ENCODE peak calls at places on chromosomes 4 and X, in nine cellular contexts. U is AG04449; N is CD4-positive, CD25-positive, alpha-beta regulatory T cell; X is aorta; C is IMR-90; Y is epithelial cell of esophagus; V is right lobe of liver; G is skeletal muscle cell; K is NB4. H is an unnamed sample.

GRCh38 chr4:163679189-163679588 is 184.7 kb downstream of the TMA16 start:
- DNase-seq in U (no peak), G (no peak), V (no peak), K (peak; percentile 11), X (no peak), C (peak; percentile 48), Y (peak; percentile 48), N (no peak), H (no peak)

GRCh38 chr4:66501986-66502385 is 831.7 kb upstream of the EPHA5 start:
- DNase-seq in X (no peak), C (no peak), K (no peak), V (no peak), U (no peak), N (no peak), Y (no peak), G (no peak), H (no peak)

GRCh38 chr4:110516106-110516922 is 40.4 kb downstream of the ENPEP start:
- DNase-seq in G (no peak), C (peak; percentile 51), U (no peak), N (peak; percentile 40), K (peak; percentile 61), X (peak; percentile 78), Y (peak; percentile 85), V (peak; percentile 73), H (no peak)

GRCh38 chr4:89099034-89099433 is 12.3 kb upstream of the TIGD2 start:
- DNase-seq in G (peak; percentile 28), N (no peak), U (no peak), K (no peak), Y (peak; percentile 69), V (no peak), X (no peak), C (no peak), H (no peak)

GRCh38 chr4:37188100-37188499 is 56.4 kb upstream of the NWD2 start:
- DNase-seq in V (no peak), Y (no peak), K (peak; percentile 38), X (no peak), N (no peak), G (no peak), U (no peak), C (no peak), H (no peak)

GRCh38 chr4:53196195-53196641 is 169.6 kb downstream of the SCFD2 start:
- DNase-seq in V (no peak), Y (no peak), N (no peak), C (peak; percentile 36), X (no peak), U (no peak), K (no peak), G (no peak), H (peak; percentile 31)

GRCh38 chrX:133670394-133670793 is 255.1 kb upstream of the GPC4 start:
- DNase-seq in K (peak; percentile 38), U (no peak), V (no peak), C (peak; percentile 31), X (no peak), Y (peak; percentile 42), G (no peak), N (no peak), H (no peak)

GRCh38 chr4:158850371-158850770 is 81.5 kb downstream of the FNIP2 start:
- DNase-seq in K (no peak), Y (no peak), C (no peak), X (no peak), V (no peak), U (no peak), G (no peak), N (no peak), H (no peak)

GRCh38 chrX:109372716-109373115 is 109.2 kb downstream of the GUCY2F start:
- DNase-seq in U (no peak), C (no peak), X (no peak), G (no peak), Y (peak; percentile 86), V (no peak), N (no peak), K (no peak), H (no peak)

GRCh38 chrX:41616935-41617334 is 71.8 kb upstream of the GPR34 start:
- DNase-seq in G (no peak), U (no peak), Y (no peak), N (no peak), K (no peak), V (no peak), X (no peak), C (no peak), H (no peak)

GRCh38 chrX:14032383-14032782 is 2.7 kb upstream of the GEMIN8 start:
- DNase-seq in K (peak; percentile 70), X (no peak), N (peak; percentile 40), V (no peak), G (no peak), U (no peak), C (peak; percentile 61), Y (peak; percentile 51), H (no peak)

GRCh38 chr4:174209296-174209695 is 74.2 kb downstream of the FBXO8 start:
- DNase-seq in X (no peak), N (no peak), K (no peak), C (peak; percentile 1), G (peak; percentile 17), U (no peak), Y (no peak), V (no peak), H (no peak)

GRCh38 chr4:80500593-80500992 is 165.1 kb downstream of the CFAP299 start:
- DNase-seq in K (no peak), G (peak; percentile 15), C (no peak), V (no peak), N (no peak), U (no peak), X (no peak), Y (no peak), H (peak; percentile 20)

GRCh38 chr4:98504091-98504490 is 154.3 kb downstream of the TSPAN5 start:
- DNase-seq in G (no peak), V (no peak), K (no peak), U (no peak), C (no peak), N (no peak), X (no peak), Y (no peak), H (no peak)

GRCh38 chr4:131974730-131975129 is 1174.4 kb upstream of the PCDH10 start:
- DNase-seq in X (no peak), Y (peak; percentile 3), U (no peak), K (peak; percentile 1), G (no peak), N (no peak), V (no peak), C (no peak), H (no peak)

GRCh38 chrX:49233176-49233575 is at the start of gene CACNA1F:
- DNase-seq in C (no peak), U (no peak), G (no peak), K (no peak), N (no peak), Y (no peak), V (no peak), X (no peak), H (no peak)
- H3K4me3 ChIP-seq in C (no peak within 1 kb of the TSS), U (no peak within 1 kb of the TSS), G (no peak within 1 kb of the TSS), K (no peak within 1 kb of the TSS), N (no peak within 1 kb of the TSS), Y (no peak within 1 kb of the TSS), V (no peak within 1 kb of the TSS), X (no peak within 1 kb of the TSS), H (no peak within 1 kb of the TSS)

DNA sequence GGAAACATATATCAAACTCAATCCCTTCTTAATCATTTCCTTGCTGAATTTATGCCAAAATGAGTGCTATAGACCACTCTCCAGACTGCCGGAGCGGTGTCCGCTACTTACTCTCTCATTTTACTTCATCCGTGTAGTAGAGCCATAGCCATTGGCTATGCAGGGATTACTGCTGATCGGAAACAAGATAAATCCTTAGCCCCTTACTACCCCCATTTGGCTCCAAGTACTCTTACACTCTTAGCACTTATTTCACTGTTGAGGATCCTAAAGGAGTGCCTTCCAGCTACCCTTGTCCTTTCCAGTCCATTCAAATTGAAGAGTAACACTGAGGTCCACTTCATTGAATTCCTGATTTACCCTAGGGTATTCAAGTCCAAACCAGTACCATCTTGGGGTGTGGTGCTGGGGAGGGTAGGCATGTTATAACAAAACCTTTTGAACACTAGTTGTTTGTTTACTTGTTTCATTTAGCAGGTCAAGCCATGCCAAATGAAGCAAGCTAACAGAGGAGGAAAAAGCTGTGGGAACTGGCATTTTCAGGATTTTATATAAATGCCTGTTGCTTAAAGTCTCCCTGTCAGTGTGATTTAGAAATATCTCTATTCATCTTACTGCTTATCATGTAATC is 715.1 kb downstream of the FSTL5 start:
- DNase-seq in Y (peak; percentile 76), X (no peak), G (no peak), V (no peak), K (no peak), U (no peak), C (no peak), N (no peak), H (no peak)
- H3K4me3 ChIP-seq in Y (no peak overlapping the region), X (no peak overlapping the region), G (peak overlapping the region; percentile 7), V (no peak overlapping the region), K (no peak overlapping the region), U (no peak overlapping the region), C (no peak overlapping the region), N (no peak overlapping the region), H (no peak overlapping the region)

GRCh38 chr4:40438384-40439026 is 103.4 kb downstream of the CHRNA9 start:
- DNase-seq in Y (no peak), X (no peak), K (no peak), U (no peak), N (no peak), G (no peak), V (no peak), C (no peak), H (no peak)
- H3K4me3 ChIP-seq in Y (no peak overlapping the region), X (no peak overlapping the region), K (no peak overlapping the region), U (no peak overlapping the region), N (no peak overlapping the region), G (no peak overlapping the region), V (no peak overlapping the region), C (no peak overlapping the region), H (no peak overlapping the region)

GRCh38 chrX:46572295-46572936 is 1.1 kb upstream of the CHST7 start:
- DNase-seq in K (peak; percentile 13), C (no peak), Y (peak; percentile 12), V (no peak), U (no peak), G (no peak), N (peak; percentile 10), X (no peak), H (no peak)
- H3K4me3 ChIP-seq in K (no peak overlapping the region), C (no peak overlapping the region), Y (no peak overlapping the region), V (no peak overlapping the region), U (no peak overlapping the region), G (no peak overlapping the region), N (peak overlapping the region; percentile 77), X (no peak overlapping the region), H (no peak overlapping the region)

DNA sequence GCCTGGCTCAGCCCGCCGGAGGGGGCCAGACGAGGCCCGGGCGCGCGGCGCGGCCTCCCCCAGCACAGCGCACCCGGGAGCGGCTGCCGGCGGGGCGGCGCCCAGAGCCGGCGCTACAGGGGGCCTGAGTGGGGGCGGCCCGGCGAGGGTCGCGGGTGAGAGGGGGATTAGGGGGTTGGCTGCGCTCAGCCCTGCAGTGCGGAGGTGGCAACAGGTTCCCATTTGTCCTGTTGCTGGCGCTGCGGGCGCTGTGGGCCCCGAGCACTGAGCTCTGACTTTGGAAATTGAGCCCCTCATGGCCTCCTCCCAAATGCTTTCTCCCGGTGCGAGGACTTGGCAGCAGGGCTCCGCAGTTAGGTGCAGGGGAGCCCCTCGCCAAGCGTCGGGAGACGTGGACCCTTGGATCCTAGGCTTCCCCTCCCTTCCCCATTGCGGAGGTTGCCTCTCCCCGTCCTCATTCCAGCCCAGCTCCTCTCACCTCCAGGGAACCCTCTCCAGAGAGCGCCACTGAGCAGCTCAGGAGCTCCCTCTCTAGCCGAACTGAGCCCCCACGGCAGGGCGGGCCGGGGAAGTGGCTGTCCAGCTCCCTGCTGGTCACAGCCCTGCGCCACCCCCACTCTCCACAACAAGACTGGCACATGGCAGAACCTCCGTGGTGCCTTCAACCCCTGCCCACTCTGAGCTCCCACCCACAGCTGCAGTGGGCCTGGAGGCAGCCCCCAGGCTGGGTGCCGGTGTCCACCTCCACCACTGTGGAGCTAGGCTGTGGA is 2.5 kb upstream of the DUSP9 start:
- DNase-seq in V (peak; percentile 14), K (no peak), X (peak; percentile 68), N (no peak), Y (no peak), U (no peak), G (no peak), C (no peak), H (no peak)
- H3K4me3 ChIP-seq in V (no peak overlapping the region), K (no peak overlapping the region), X (no peak overlapping the region), N (no peak overlapping the region), Y (no peak overlapping the region), U (no peak overlapping the region), G (no peak overlapping the region), C (no peak overlapping the region), H (no peak overlapping the region)

H was measured in AG09309.